ENCODE peak calls at places on chromosomes 3 and 15, in four cellular contexts. One of them, this sample, is unnamed.

GRCh38 chr3:89098964-89099585 is 8.3 kb upstream of the EPHA3 start:
- DNase-seq in ELR: peak
- DNase-seq in stomach: peak
- DNase-seq in cardiac muscle cell: peak
- DNase-seq in this sample: peak

GRCh38 chr3:66496731-66497130 is 4.1 kb downstream of the LRIG1 start:
- DNase-seq in ELR: no peak
- DNase-seq in stomach: no peak
- DNase-seq in cardiac muscle cell: no peak
- DNase-seq in this sample: no peak

GRCh38 chr3:58585005-58585786 is 8.0 kb upstream of the FAM107A start:
- DNase-seq in ELR: peak
- DNase-seq in stomach: peak
- DNase-seq in cardiac muscle cell: peak
- DNase-seq in this sample: peak

GRCh38 chr3:32226875-32227500 is 11.5 kb upstream of the CMTM8 start:
- DNase-seq in ELR: peak
- DNase-seq in stomach: no peak
- DNase-seq in cardiac muscle cell: peak
- DNase-seq in this sample: peak

GRCh38 chr3:29705906-29706507 is 425.1 kb downstream of the RBMS3 start:
- DNase-seq in ELR: no peak
- DNase-seq in stomach: no peak
- DNase-seq in cardiac muscle cell: no peak
- DNase-seq in this sample: no peak

GRCh38 chr15:100115711-100116090 is 226.1 kb downstream of the ADAMTS17 start:
- DNase-seq in ELR: peak
- DNase-seq in stomach: no peak
- DNase-seq in cardiac muscle cell: peak
- DNase-seq in this sample: peak

GRCh38 chr3:151091685-151092352 is 6.4 kb downstream of the MED12L start:
- DNase-seq in ELR: peak
- DNase-seq in stomach: no peak
- DNase-seq in cardiac muscle cell: peak
- DNase-seq in this sample: no peak

GRCh38 chr3:43178891-43179366 is 73.0 kb upstream of the POMGNT2 start:
- DNase-seq in ELR: peak
- DNase-seq in stomach: peak
- DNase-seq in cardiac muscle cell: no peak
- DNase-seq in this sample: peak

GRCh38 chr3:140277886-140278285 is 342.9 kb downstream of the CLSTN2 start:
- DNase-seq in ELR: no peak
- DNase-seq in stomach: no peak
- DNase-seq in cardiac muscle cell: no peak
- DNase-seq in this sample: no peak

GRCh38 chr3:23096041-23096440 is 107.1 kb upstream of the UBE2E2 start:
- DNase-seq in ELR: no peak
- DNase-seq in stomach: no peak
- DNase-seq in cardiac muscle cell: no peak
- DNase-seq in this sample: peak

GRCh38 chr15:89457086-89457485 is 39.3 kb downstream of the RHCG start:
- DNase-seq in ELR: peak
- DNase-seq in stomach: no peak
- DNase-seq in cardiac muscle cell: peak
- DNase-seq in this sample: peak

GRCh38 chr3:125087768-125088391 is 32.1 kb upstream of the HEG1 start:
- DNase-seq in ELR: peak
- DNase-seq in stomach: no peak
- DNase-seq in cardiac muscle cell: peak
- DNase-seq in this sample: no peak

GRCh38 chr15:65056868-65057548 is 10.8 kb downstream of the RASL12 start:
- DNase-seq in ELR: peak
- DNase-seq in stomach: peak
- DNase-seq in cardiac muscle cell: no peak
- DNase-seq in this sample: no peak

GRCh38 chr15:50181983-50182232 is at the start of gene SLC27A2:
- DNase-seq in ELR: peak
- DNase-seq in stomach: peak
- DNase-seq in cardiac muscle cell: peak
- DNase-seq in this sample: no peak

GRCh38 chr3:111534701-111535100 is 7.3 kb upstream of the CD96 start:
- DNase-seq in ELR: peak
- DNase-seq in stomach: no peak
- DNase-seq in cardiac muscle cell: peak
- DNase-seq in this sample: peak

GRCh38 chr3:100709840-100710235 is 544 bp downstream of the TFG start:
- DNase-seq in ELR: peak
- DNase-seq in stomach: no peak
- DNase-seq in cardiac muscle cell: peak
- DNase-seq in this sample: peak

GRCh38 chr3:18723426-18723825 is 298.3 kb upstream of the SATB1 start:
- DNase-seq in ELR: no peak
- DNase-seq in stomach: no peak
- DNase-seq in cardiac muscle cell: no peak
- DNase-seq in this sample: no peak

GRCh38 chr3:183634707-183635106 is 716 bp upstream of the KLHL24 start:
- DNase-seq in ELR: no peak
- DNase-seq in stomach: no peak
- DNase-seq in cardiac muscle cell: peak
- DNase-seq in this sample: no peak

GRCh38 chr15:64961013-64961412 is 28.7 kb downstream of the SPG21 start:
- DNase-seq in ELR: no peak
- DNase-seq in stomach: no peak
- DNase-seq in cardiac muscle cell: no peak
- DNase-seq in this sample: no peak

GRCh38 chr15:88664151-88664778 is 25.4 kb downstream of the ISG20 start:
- DNase-seq in ELR: peak
- DNase-seq in stomach: peak
- DNase-seq in cardiac muscle cell: peak
- DNase-seq in this sample: no peak

GRCh38 chr15:46260937-46261336 is 626.1 kb downstream of the SQOR start:
- DNase-seq in ELR: no peak
- DNase-seq in stomach: no peak
- DNase-seq in cardiac muscle cell: no peak
- DNase-seq in this sample: no peak

GRCh38 chr15:84816694-84817460 is at the start of gene ALPK3:
- DNase-seq in ELR: no peak
- DNase-seq in stomach: peak
- DNase-seq in cardiac muscle cell: peak
- DNase-seq in this sample: no peak

GRCh38 chr15:67510597-67511225 is 10.2 kb upstream of the C15orf61 start:
- DNase-seq in ELR: peak
- DNase-seq in stomach: no peak
- DNase-seq in cardiac muscle cell: peak
- DNase-seq in this sample: no peak

GRCh38 chr15:66846031-66846430 is 144.0 kb downstream of the SMAD6 start:
- DNase-seq in ELR: no peak
- DNase-seq in stomach: no peak
- DNase-seq in cardiac muscle cell: no peak
- DNase-seq in this sample: no peak

GRCh38 chr15:73001840-73002239 is 50.4 kb upstream of the NEO1 start:
- DNase-seq in ELR: no peak
- DNase-seq in stomach: no peak
- DNase-seq in cardiac muscle cell: no peak
- DNase-seq in this sample: no peak